ENCODE peak calls at places on chromosomes 6 and 20, in eight cellular contexts. One of them, this sample, is unnamed.
A peak's percentile ranks its signal among the peaks of the same experiment; 100 is the strongest.

GRCh38 chr6:45714795-45715507 is 300.7 kb downstream of the CLIC5 start:
- DNase-seq in suprapubic skin: no peak
- DNase-seq in progenitor cell of endocrine pancreas: peak; percentile 25
- DNase-seq in H9: peak; percentile 77
- DNase-seq in choroid plexus epithelial cell: peak; percentile 94
- DNase-seq in PC-3: peak; percentile 89
- DNase-seq in glutamatergic neuron: peak; percentile 24
- DNase-seq in left ventricle myocardium inferior: no peak
- DNase-seq in this sample: peak; percentile 51

GRCh38 chr20:11403711-11404110 is 514.0 kb upstream of the BTBD3 start:
- DNase-seq in suprapubic skin: no peak
- DNase-seq in progenitor cell of endocrine pancreas: no peak
- DNase-seq in H9: no peak
- DNase-seq in choroid plexus epithelial cell: peak; percentile 35
- DNase-seq in PC-3: no peak
- DNase-seq in glutamatergic neuron: no peak
- DNase-seq in left ventricle myocardium inferior: no peak
- DNase-seq in this sample: no peak

GRCh38 chr6:135167617-135168016 is 13.5 kb upstream of the MYB start:
- DNase-seq in suprapubic skin: no peak
- DNase-seq in progenitor cell of endocrine pancreas: no peak
- DNase-seq in H9: no peak
- DNase-seq in choroid plexus epithelial cell: no peak
- DNase-seq in PC-3: no peak
- DNase-seq in glutamatergic neuron: no peak
- DNase-seq in left ventricle myocardium inferior: no peak
- DNase-seq in this sample: no peak

GRCh38 chr6:13357551-13358075 is 29.3 kb upstream of the TBC1D7 start:
- DNase-seq in suprapubic skin: no peak
- DNase-seq in progenitor cell of endocrine pancreas: no peak
- DNase-seq in H9: peak; percentile 52
- DNase-seq in choroid plexus epithelial cell: peak; percentile 31
- DNase-seq in PC-3: no peak
- DNase-seq in glutamatergic neuron: no peak
- DNase-seq in left ventricle myocardium inferior: no peak
- DNase-seq in this sample: no peak

GRCh38 chr6:125844989-125845388 is 54.2 kb downstream of the NCOA7 start:
- DNase-seq in suprapubic skin: no peak
- DNase-seq in progenitor cell of endocrine pancreas: no peak
- DNase-seq in H9: no peak
- DNase-seq in choroid plexus epithelial cell: no peak
- DNase-seq in PC-3: no peak
- DNase-seq in glutamatergic neuron: no peak
- DNase-seq in left ventricle myocardium inferior: no peak
- DNase-seq in this sample: no peak

GRCh38 chr6:149389509-149390297 is 10.4 kb upstream of the SUMO4 start:
- DNase-seq in suprapubic skin: no peak
- DNase-seq in progenitor cell of endocrine pancreas: no peak
- DNase-seq in H9: no peak
- DNase-seq in choroid plexus epithelial cell: no peak
- DNase-seq in PC-3: peak; percentile 7
- DNase-seq in glutamatergic neuron: no peak
- DNase-seq in left ventricle myocardium inferior: no peak
- DNase-seq in this sample: no peak

GRCh38 chr6:89264296-89264695 is 47.1 kb upstream of the GABRR1 start:
- DNase-seq in suprapubic skin: no peak
- DNase-seq in progenitor cell of endocrine pancreas: no peak
- DNase-seq in H9: no peak
- DNase-seq in choroid plexus epithelial cell: no peak
- DNase-seq in PC-3: no peak
- DNase-seq in glutamatergic neuron: no peak
- DNase-seq in left ventricle myocardium inferior: no peak
- DNase-seq in this sample: no peak

GRCh38 chr6:35453236-35453635 is 1.1 kb downstream of the FANCE start:
- DNase-seq in suprapubic skin: no peak
- DNase-seq in progenitor cell of endocrine pancreas: no peak
- DNase-seq in H9: no peak
- DNase-seq in choroid plexus epithelial cell: no peak
- DNase-seq in PC-3: no peak
- DNase-seq in glutamatergic neuron: no peak
- DNase-seq in left ventricle myocardium inferior: no peak
- DNase-seq in this sample: no peak

GRCh38 chr6:7559651-7560385 is 18.3 kb downstream of the DSP start:
- DNase-seq in suprapubic skin: no peak
- DNase-seq in progenitor cell of endocrine pancreas: no peak
- DNase-seq in H9: no peak
- DNase-seq in choroid plexus epithelial cell: no peak
- DNase-seq in PC-3: peak; percentile 74
- DNase-seq in glutamatergic neuron: no peak
- DNase-seq in left ventricle myocardium inferior: no peak
- DNase-seq in this sample: no peak

GRCh38 chr20:63235399-63235983 is at the start of gene BIRC7:
- DNase-seq in suprapubic skin: no peak
- DNase-seq in progenitor cell of endocrine pancreas: no peak
- DNase-seq in H9: no peak
- DNase-seq in choroid plexus epithelial cell: no peak
- DNase-seq in PC-3: no peak
- DNase-seq in glutamatergic neuron: peak; percentile 58
- DNase-seq in left ventricle myocardium inferior: no peak
- DNase-seq in this sample: peak; percentile 68

DNA sequence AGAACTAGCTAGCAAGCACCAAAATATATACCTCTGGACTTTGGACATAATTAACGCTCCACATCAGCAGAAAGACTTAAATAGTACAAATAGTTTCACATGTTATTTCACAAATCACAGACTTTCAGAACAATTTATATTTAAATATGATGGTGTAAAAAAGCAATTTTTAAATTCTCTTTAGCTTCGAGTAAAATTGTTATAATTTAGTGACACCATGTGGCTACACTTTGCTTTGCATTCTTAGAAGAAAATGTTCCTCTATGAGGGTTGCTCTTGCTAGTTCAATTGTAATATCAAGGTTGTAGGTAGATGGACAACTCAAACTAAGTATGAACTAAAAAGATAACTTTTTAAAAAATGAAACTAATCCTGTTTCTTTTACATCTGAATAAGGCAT is 69.0 kb downstream of the BTBD9 start:
- DNase-seq in suprapubic skin: no peak
- DNase-seq in progenitor cell of endocrine pancreas: no peak
- DNase-seq in H9: no peak
- DNase-seq in choroid plexus epithelial cell: peak; percentile 66
- DNase-seq in PC-3: peak; percentile 62
- DNase-seq in glutamatergic neuron: no peak
- DNase-seq in left ventricle myocardium inferior: no peak
- DNase-seq in this sample: no peak
- TF ChIP-seq CTCF in suprapubic skin: no peak
- TF ChIP-seq CTCF in progenitor cell of endocrine pancreas: peak; percentile 52
- TF ChIP-seq CTCF in H9: peak; percentile 64
- TF ChIP-seq CTCF in choroid plexus epithelial cell: peak; percentile 58
- TF ChIP-seq CTCF in PC-3: peak; percentile 83
- TF ChIP-seq CTCF in glutamatergic neuron: peak; percentile 43
- TF ChIP-seq CTCF in left ventricle myocardium inferior: peak; percentile 47
- TF ChIP-seq CTCF in this sample: peak; percentile 36

GRCh38 chr6:130700397-130700796 is 126.8 kb upstream of the SMLR1 start:
- DNase-seq in suprapubic skin: no peak
- DNase-seq in progenitor cell of endocrine pancreas: no peak
- DNase-seq in H9: no peak
- DNase-seq in choroid plexus epithelial cell: no peak
- DNase-seq in PC-3: no peak
- DNase-seq in glutamatergic neuron: no peak
- DNase-seq in left ventricle myocardium inferior: no peak
- DNase-seq in this sample: no peak

GRCh38 chr6:130693944-130694343 is 133.3 kb upstream of the SMLR1 start:
- DNase-seq in suprapubic skin: no peak
- DNase-seq in progenitor cell of endocrine pancreas: no peak
- DNase-seq in H9: no peak
- DNase-seq in choroid plexus epithelial cell: no peak
- DNase-seq in PC-3: no peak
- DNase-seq in glutamatergic neuron: no peak
- DNase-seq in left ventricle myocardium inferior: no peak
- DNase-seq in this sample: no peak

GRCh38 chr6:130694617-130695016 is 132.6 kb upstream of the SMLR1 start:
- DNase-seq in suprapubic skin: no peak
- DNase-seq in progenitor cell of endocrine pancreas: no peak
- DNase-seq in H9: no peak
- DNase-seq in choroid plexus epithelial cell: no peak
- DNase-seq in PC-3: no peak
- DNase-seq in glutamatergic neuron: no peak
- DNase-seq in left ventricle myocardium inferior: no peak
- DNase-seq in this sample: no peak

GRCh38 chr6:130696806-130697205 is 130.4 kb upstream of the SMLR1 start:
- DNase-seq in suprapubic skin: no peak
- DNase-seq in progenitor cell of endocrine pancreas: no peak
- DNase-seq in H9: no peak
- DNase-seq in choroid plexus epithelial cell: no peak
- DNase-seq in PC-3: peak; percentile 17
- DNase-seq in glutamatergic neuron: no peak
- DNase-seq in left ventricle myocardium inferior: no peak
- DNase-seq in this sample: no peak

DNA sequence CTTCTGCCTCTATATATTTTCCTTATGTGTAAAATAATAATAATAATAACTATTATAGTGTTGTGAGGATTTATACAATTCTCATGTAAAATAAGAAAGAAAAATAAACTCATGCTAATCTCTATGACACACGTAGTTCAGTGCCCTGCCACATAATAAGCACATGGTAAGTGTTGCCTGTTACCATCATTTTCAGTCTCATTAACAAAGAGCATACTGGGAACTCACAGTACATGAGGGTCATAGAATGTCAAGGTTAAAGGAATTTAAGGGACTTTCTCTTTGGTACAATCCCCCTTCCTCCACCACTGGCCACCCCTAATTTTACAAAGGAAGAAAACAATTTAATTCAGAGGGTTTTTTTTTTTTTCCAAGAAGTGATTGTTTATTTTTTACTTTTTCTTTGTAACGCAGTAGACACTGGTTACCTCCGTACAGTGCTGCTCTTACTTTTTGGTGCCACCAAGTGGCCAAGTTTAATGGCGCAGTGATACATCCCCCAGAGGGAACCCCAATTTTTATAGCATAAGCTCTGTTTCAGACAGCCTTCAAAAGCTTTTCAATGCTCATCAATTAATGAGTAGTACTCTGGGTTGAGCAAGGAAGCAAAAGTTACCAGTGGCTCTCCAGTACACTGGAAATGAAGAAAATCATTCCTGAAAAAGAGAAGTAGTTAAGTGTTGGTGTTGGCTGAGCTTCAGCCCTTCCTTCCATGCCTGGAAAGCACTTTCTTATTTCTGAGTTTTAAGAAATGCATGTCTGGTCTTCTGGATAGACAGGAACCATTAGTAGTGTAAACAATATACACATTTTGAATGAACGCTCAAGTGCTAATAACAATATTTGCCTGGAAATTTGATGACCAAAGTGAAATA is 129.3 kb upstream of the SMLR1 start:
- DNase-seq in suprapubic skin: no peak
- DNase-seq in progenitor cell of endocrine pancreas: peak; percentile 21
- DNase-seq in H9: peak; percentile 48
- DNase-seq in choroid plexus epithelial cell: peak; percentile 81
- DNase-seq in PC-3: peak; percentile 62
- DNase-seq in glutamatergic neuron: peak; percentile 62
- DNase-seq in left ventricle myocardium inferior: no peak
- DNase-seq in this sample: peak; percentile 43
- TF ChIP-seq CTCF in suprapubic skin: peak; percentile 28
- TF ChIP-seq CTCF in progenitor cell of endocrine pancreas: peak; percentile 77
- TF ChIP-seq CTCF in H9: peak; percentile 84
- TF ChIP-seq CTCF in choroid plexus epithelial cell: peak; percentile 93
- TF ChIP-seq CTCF in PC-3: peak; percentile 89
- TF ChIP-seq CTCF in glutamatergic neuron: peak; percentile 69
- TF ChIP-seq CTCF in left ventricle myocardium inferior: peak; percentile 62
- TF ChIP-seq CTCF in this sample: peak; percentile 66

GRCh38 chr6:138277835-138278234 is 59.5 kb upstream of the PBOV1 start:
- DNase-seq in suprapubic skin: no peak
- DNase-seq in progenitor cell of endocrine pancreas: no peak
- DNase-seq in H9: no peak
- DNase-seq in choroid plexus epithelial cell: no peak
- DNase-seq in PC-3: no peak
- DNase-seq in glutamatergic neuron: no peak
- DNase-seq in left ventricle myocardium inferior: no peak
- DNase-seq in this sample: no peak

GRCh38 chr6:138272543-138273305 is 54.4 kb upstream of the PBOV1 start:
- DNase-seq in suprapubic skin: no peak
- DNase-seq in progenitor cell of endocrine pancreas: no peak
- DNase-seq in H9: no peak
- DNase-seq in choroid plexus epithelial cell: peak; percentile 38
- DNase-seq in PC-3: no peak
- DNase-seq in glutamatergic neuron: no peak
- DNase-seq in left ventricle myocardium inferior: no peak
- DNase-seq in this sample: no peak

GRCh38 chr6:138275976-138276375 is 57.7 kb upstream of the PBOV1 start:
- DNase-seq in suprapubic skin: no peak
- DNase-seq in progenitor cell of endocrine pancreas: no peak
- DNase-seq in H9: peak; percentile 46
- DNase-seq in choroid plexus epithelial cell: no peak
- DNase-seq in PC-3: no peak
- DNase-seq in glutamatergic neuron: peak; percentile 36
- DNase-seq in left ventricle myocardium inferior: no peak
- DNase-seq in this sample: no peak

GRCh38 chr6:138278326-138278725 is 60.0 kb upstream of the PBOV1 start:
- DNase-seq in suprapubic skin: no peak
- DNase-seq in progenitor cell of endocrine pancreas: no peak
- DNase-seq in H9: peak; percentile 49
- DNase-seq in choroid plexus epithelial cell: peak; percentile 62
- DNase-seq in PC-3: peak; percentile 16
- DNase-seq in glutamatergic neuron: no peak
- DNase-seq in left ventricle myocardium inferior: no peak
- DNase-seq in this sample: peak; percentile 9
- TF ChIP-seq CTCF in suprapubic skin: no peak
- TF ChIP-seq CTCF in progenitor cell of endocrine pancreas: peak; percentile 48
- TF ChIP-seq CTCF in H9: peak; percentile 53
- TF ChIP-seq CTCF in choroid plexus epithelial cell: peak; percentile 70
- TF ChIP-seq CTCF in PC-3: peak; percentile 32
- TF ChIP-seq CTCF in glutamatergic neuron: no peak
- TF ChIP-seq CTCF in left ventricle myocardium inferior: peak; percentile 62
- TF ChIP-seq CTCF in this sample: no peak

GRCh38 chr6:10507715-10508114 is 13.4 kb upstream of the GCNT2 start:
- DNase-seq in suprapubic skin: no peak
- DNase-seq in progenitor cell of endocrine pancreas: no peak
- DNase-seq in H9: no peak
- DNase-seq in choroid plexus epithelial cell: no peak
- DNase-seq in PC-3: no peak
- DNase-seq in glutamatergic neuron: no peak
- DNase-seq in left ventricle myocardium inferior: no peak
- DNase-seq in this sample: no peak

GRCh38 chr6:10511477-10511876 is 9.7 kb upstream of the GCNT2 start:
- DNase-seq in suprapubic skin: no peak
- DNase-seq in progenitor cell of endocrine pancreas: no peak
- DNase-seq in H9: no peak
- DNase-seq in choroid plexus epithelial cell: peak; percentile 23
- DNase-seq in PC-3: peak; percentile 53
- DNase-seq in glutamatergic neuron: no peak
- DNase-seq in left ventricle myocardium inferior: no peak
- DNase-seq in this sample: no peak

GRCh38 chr6:10514049-10514780 is 6.9 kb upstream of the GCNT2 start:
- DNase-seq in suprapubic skin: no peak
- DNase-seq in progenitor cell of endocrine pancreas: no peak
- DNase-seq in H9: no peak
- DNase-seq in choroid plexus epithelial cell: no peak
- DNase-seq in PC-3: no peak
- DNase-seq in glutamatergic neuron: no peak
- DNase-seq in left ventricle myocardium inferior: no peak
- DNase-seq in this sample: no peak

GRCh38 chr6:10513544-10513943 is 7.6 kb upstream of the GCNT2 start:
- DNase-seq in suprapubic skin: no peak
- DNase-seq in progenitor cell of endocrine pancreas: no peak
- DNase-seq in H9: no peak
- DNase-seq in choroid plexus epithelial cell: no peak
- DNase-seq in PC-3: no peak
- DNase-seq in glutamatergic neuron: no peak
- DNase-seq in left ventricle myocardium inferior: no peak
- DNase-seq in this sample: no peak

GRCh38 chr6:10510592-10511367 is 10.4 kb upstream of the GCNT2 start:
- DNase-seq in suprapubic skin: no peak
- DNase-seq in progenitor cell of endocrine pancreas: peak; percentile 40
- DNase-seq in H9: peak; percentile 79
- DNase-seq in choroid plexus epithelial cell: peak; percentile 42
- DNase-seq in PC-3: peak; percentile 77
- DNase-seq in glutamatergic neuron: peak; percentile 74
- DNase-seq in left ventricle myocardium inferior: peak; percentile 57
- DNase-seq in this sample: peak; percentile 61
- TF ChIP-seq CTCF in suprapubic skin: no peak
- TF ChIP-seq CTCF in progenitor cell of endocrine pancreas: peak; percentile 75
- TF ChIP-seq CTCF in H9: peak; percentile 90
- TF ChIP-seq CTCF in choroid plexus epithelial cell: peak; percentile 68
- TF ChIP-seq CTCF in PC-3: peak; percentile 92
- TF ChIP-seq CTCF in glutamatergic neuron: peak; percentile 50
- TF ChIP-seq CTCF in left ventricle myocardium inferior: peak; percentile 76
- TF ChIP-seq CTCF in this sample: peak; percentile 68

This sample was measured in nephron progenitor cell.